ENCODE peak calls at places on chromosomes 4 and X, in seven cellular contexts. P is stimulated activated CD8-positive, alpha-beta memory T cell treated with anti-CD3 and anti-CD28 coated beads, Interleukin-12 subunit alpha, Interleukin-12 subunit beta, amount 100 ng/mL, for 1 hour; G is pancreas; T is M059J; S is T follicular helper cell; H is EH; J is BJ. Y is an unnamed sample.

GRCh38 chr4:726816-727215 is 21.2 kb downstream of the PCGF3 start:
- DNase-seq in J (no peak), T (no peak), G (no peak), S (no peak), P (no peak), H (no peak), Y (no peak)

GRCh38 chr4:144582105-144582850 is 63.7 kb upstream of the HHIP start:
- DNase-seq in J (no peak), H (peak; percentile 49), T (peak; percentile 26), G (no peak), P (no peak), S (no peak), Y (no peak)

GRCh38 chr4:153573881-153574807 is 108.0 kb downstream of the TMEM131L start:
- DNase-seq in G (peak; percentile 64), P (peak; percentile 49), S (peak; percentile 37), H (peak; percentile 87), J (peak; percentile 30), T (peak; percentile 71), Y (peak; percentile 79)

GRCh38 chrX:154436597-154437397 is at the start of gene GDI1:
- DNase-seq in S (peak; percentile 49), G (peak; percentile 46), H (peak; percentile 66), P (peak; percentile 26), T (peak; percentile 54), J (no peak), Y (no peak)

GRCh38 chr4:121306932-121307331 is 73.9 kb downstream of the QRFPR start:
- DNase-seq in G (no peak), J (no peak), T (no peak), S (no peak), P (no peak), H (no peak), Y (no peak)

GRCh38 chr4:152398060-152398459 is 137.8 kb downstream of the FBXW7 start:
- DNase-seq in S (no peak), T (no peak), J (no peak), P (no peak), G (no peak), H (peak; percentile 15), Y (no peak)

GRCh38 chrX:102835504-102836146 is 101.4 kb upstream of the RAB40AL start:
- DNase-seq in H (peak; percentile 36), S (no peak), P (no peak), G (peak; percentile 29), T (peak; percentile 35), J (no peak), Y (no peak)

GRCh38 chrX:98114026-98114425 is 1230.3 kb downstream of the RPA4 start:
- DNase-seq in J (no peak), P (no peak), H (no peak), S (no peak), G (no peak), T (no peak), Y (no peak)

GRCh38 chr4:174135530-174135929 is 147.9 kb downstream of the FBXO8 start:
- DNase-seq in J (no peak), P (no peak), H (no peak), G (no peak), T (no peak), S (no peak), Y (no peak)

Y was measured in left colon.